ENCODE peak calls at places on chromosomes 5 and 9, in seven cellular contexts. Y is heart right ventricle; M is activated T-helper 9 cell treated with anti-CD3 and anti-CD28 coated beads, Interleukin-2, amount 50 U/mL, for 16 hours; I is body of pancreas; G is NCI-H2107; J is left ventricle myocardium inferior; E is GM23248. U is an unnamed sample.

GRCh38 chr5:61416010-61416409 is 84.0 kb downstream of the ZSWIM6 start:
- DNase-seq in Y (no peak), M (no peak), I (no peak), G (no peak), J (no peak), E (no peak), U (no peak)

GRCh38 chr5:177357459-177358332 is at the start of gene RGS14:
- DNase-seq in Y (no peak), M (peak), I (peak), G (no peak), J (peak), E (peak), U (no peak)

GRCh38 chr5:55645304-55645703 is 66.8 kb downstream of the SLC38A9 start:
- DNase-seq in Y (no peak), M (no peak), I (no peak), G (no peak), J (no peak), E (peak), U (no peak)

GRCh38 chr9:120017971-120018370 is 562.0 kb downstream of the CDK5RAP2 start:
- DNase-seq in Y (no peak), M (no peak), I (no peak), G (no peak), J (no peak), E (no peak), U (no peak)

GRCh38 chr5:32309766-32310165 is 3.0 kb downstream of the MTMR12 start:
- DNase-seq in Y (no peak), M (no peak), I (no peak), G (no peak), J (no peak), E (no peak), U (no peak)

GRCh38 chr9:36470891-36471290 is 70.8 kb upstream of the RNF38 start:
- DNase-seq in Y (peak), M (peak), I (peak), G (no peak), J (peak), E (peak), U (peak)

GRCh38 chr9:91489391-91489899 is 65.8 kb upstream of the NFIL3 start:
- DNase-seq in Y (peak), M (no peak), I (no peak), G (no peak), J (no peak), E (peak), U (no peak)

GRCh38 chr9:20618361-20618799 is 3.9 kb downstream of the MLLT3 start:
- DNase-seq in Y (peak), M (no peak), I (peak), G (peak), J (no peak), E (peak), U (no peak)

GRCh38 chr5:175535781-175536180 is 57.4 kb downstream of the SFXN1 start:
- DNase-seq in Y (no peak), M (no peak), I (no peak), G (no peak), J (no peak), E (no peak), U (no peak)

GRCh38 chr5:154819546-154819945 is 30.9 kb downstream of the FAXDC2 start:
- DNase-seq in Y (no peak), M (no peak), I (no peak), G (no peak), J (no peak), E (no peak), U (no peak)

GRCh38 chr5:84301535-84301934 is 83.1 kb downstream of the EDIL3 start:
- DNase-seq in Y (no peak), M (no peak), I (no peak), G (no peak), J (no peak), E (peak), U (no peak)

GRCh38 chr5:122154910-122155309 is 25.6 kb downstream of the ZNF474 start:
- DNase-seq in Y (no peak), M (no peak), I (peak), G (no peak), J (no peak), E (peak), U (peak)

GRCh38 chr5:112971285-112971684 is 5.3 kb upstream of the DCP2 start:
- DNase-seq in Y (no peak), M (no peak), I (no peak), G (no peak), J (no peak), E (no peak), U (no peak)

GRCh38 chr9:5790923-5791322 is 42.0 kb downstream of the ERMP1 start:
- DNase-seq in Y (no peak), M (no peak), I (no peak), G (no peak), J (no peak), E (no peak), U (no peak)

GRCh38 chr5:17888155-17888554 is 253.9 kb downstream of the TAF11L14 start:
- DNase-seq in Y (no peak), M (no peak), I (no peak), G (no peak), J (no peak), E (no peak), U (no peak)

GRCh38 chr5:73534971-73535370 is 30.5 kb downstream of the ANKRA2 start:
- DNase-seq in Y (no peak), M (no peak), I (no peak), G (no peak), J (no peak), E (no peak), U (no peak)

GRCh38 chr5:131264453-131265200 is 774 bp downstream of the CDC42SE2 start:
- DNase-seq in Y (no peak), M (peak), I (peak), G (no peak), J (peak), E (peak), U (no peak)

GRCh38 chr5:61620660-61621650 is 288.9 kb downstream of the ZSWIM6 start:
- DNase-seq in Y (no peak), M (no peak), I (peak), G (no peak), J (no peak), E (no peak), U (no peak)

GRCh38 chr9:88816141-88816540 is 175.1 kb upstream of the S1PR3 start:
- DNase-seq in Y (no peak), M (no peak), I (no peak), G (no peak), J (no peak), E (peak), U (no peak)

GRCh38 chr9:5783982-5784381 is 48.9 kb downstream of the ERMP1 start:
- DNase-seq in Y (no peak), M (no peak), I (no peak), G (no peak), J (no peak), E (peak), U (no peak)

GRCh38 chr5:1447772-1448361 is 2.6 kb upstream of the SLC6A3 start:
- DNase-seq in Y (no peak), M (no peak), I (no peak), G (no peak), J (no peak), E (no peak), U (peak)

GRCh38 chr5:76972670-76973069 is 19.8 kb downstream of the CRHBP start:
- DNase-seq in Y (no peak), M (no peak), I (no peak), G (no peak), J (no peak), E (no peak), U (no peak)

GRCh38 chr9:32672478-32672877 is 37.0 kb upstream of the TAF1L start:
- DNase-seq in Y (no peak), M (no peak), I (no peak), G (no peak), J (no peak), E (peak), U (no peak)

GRCh38 chr5:67003906-67004729 is 192.5 kb downstream of the CD180 start:
- DNase-seq in Y (peak), M (peak), I (peak), G (peak), J (peak), E (peak), U (peak)

GRCh38 chr9:133476531-133476930 is 2.4 kb downstream of the SLC2A6 start:
- DNase-seq in Y (no peak), M (no peak), I (no peak), G (no peak), J (no peak), E (no peak), U (no peak)

GRCh38 chr5:161530700-161531099 is 15.8 kb downstream of the GABRB2 start:
- DNase-seq in Y (no peak), M (no peak), I (no peak), G (no peak), J (no peak), E (no peak), U (no peak)

GRCh38 chr9:3285365-3286161 is 240.2 kb downstream of the RFX3 start:
- DNase-seq in Y (no peak), M (no peak), I (no peak), G (no peak), J (no peak), E (peak), U (no peak)

GRCh38 chr9:78026947-78027346 is 4.7 kb downstream of the GNAQ start:
- DNase-seq in Y (no peak), M (no peak), I (no peak), G (no peak), J (no peak), E (peak), U (no peak)

GRCh38 chr5:173771058-173771742 is 116.9 kb upstream of the CPEB4 start:
- DNase-seq in Y (no peak), M (no peak), I (no peak), G (no peak), J (no peak), E (no peak), U (no peak)

GRCh38 chr9:137224850-137225694 is at the start of gene CYSRT1:
- DNase-seq in Y (no peak), M (no peak), I (no peak), G (no peak), J (no peak), E (peak), U (no peak)

GRCh38 chr5:2383678-2384025 is 367.8 kb downstream of the IRX2 start:
- DNase-seq in Y (no peak), M (no peak), I (no peak), G (peak), J (no peak), E (no peak), U (no peak)

GRCh38 chr5:177535125-177535524 is 18.4 kb upstream of the DDX41 start:
- DNase-seq in Y (no peak), M (no peak), I (no peak), G (no peak), J (no peak), E (no peak), U (no peak)

GRCh38 chr9:113563856-113564514 is 100.5 kb downstream of the RGS3 start:
- DNase-seq in Y (no peak), M (no peak), I (no peak), G (no peak), J (no peak), E (no peak), U (peak)

U was measured in tibial artery.